ENCODE peak calls at places on chromosomes 2 and 18, in four cellular contexts. Y is progenitor cell of endocrine pancreas, H is A549, U is heart left ventricle. W is an unnamed sample.

GRCh38 chr2:5694016-5694690 is 2.0 kb downstream of the SOX11 start:
- DNase-seq in Y (no peak), H (no peak), U (no peak), W (peak)

GRCh38 chr2:212595036-212595654 is 56.5 kb upstream of the ERBB4 start:
- DNase-seq in Y (no peak), H (peak), U (no peak), W (no peak)

GRCh38 chr18:8389391-8390340 is 219.6 kb upstream of the RAB12 start:
- DNase-seq in Y (peak), H (peak), U (no peak), W (peak)

GRCh38 chr18:57869228-57869627 is 66.1 kb upstream of the ATP8B1 start:
- DNase-seq in Y (no peak), H (no peak), U (no peak), W (no peak)

GRCh38 chr2:24359701-24360049 is 661 bp downstream of the ITSN2 start:
- DNase-seq in Y (no peak), H (no peak), U (no peak), W (peak)

GRCh38 chr2:65722028-65722427 is 289.6 kb upstream of the SPRED2 start:
- DNase-seq in Y (peak), H (peak), U (peak), W (peak)

GRCh38 chr18:57743008-57743407 is 60.1 kb downstream of the ATP8B1 start:
- DNase-seq in Y (no peak), H (no peak), U (no peak), W (no peak)

GRCh38 chr2:165833156-165833555 is 39.1 kb upstream of the GALNT3 start:
- DNase-seq in Y (no peak), H (no peak), U (no peak), W (no peak)

GRCh38 chr2:20231159-20231558 is 6.2 kb upstream of the SDC1 start:
- DNase-seq in Y (no peak), H (no peak), U (no peak), W (no peak)

GRCh38 chr2:202508686-202509085 is 126.1 kb upstream of the FAM117B start:
- DNase-seq in Y (no peak), H (no peak), U (no peak), W (no peak)

GRCh38 chr18:14974576-14974975 is 226.6 kb downstream of the ANKRD30B start:
- DNase-seq in Y (no peak), H (no peak), U (no peak), W (no peak)

GRCh38 chr2:174442546-174443510 is 44.0 kb downstream of the GPR155 start:
- DNase-seq in Y (no peak), H (peak), U (no peak), W (no peak)

GRCh38 chr2:113201496-113202304 is 27.9 kb downstream of the PSD4 start:
- DNase-seq in Y (no peak), H (no peak), U (no peak), W (no peak)

GRCh38 chr18:57286949-57287348 is 65.4 kb upstream of the ST8SIA3 start:
- DNase-seq in Y (no peak), H (no peak), U (no peak), W (no peak)

GRCh38 chr2:38601463-38602135 is 1.1 kb downstream of the HNRNPLL start:
- DNase-seq in Y (no peak), H (no peak), U (no peak), W (no peak)

GRCh38 chr2:135072125-135072997 is 20.3 kb downstream of the RAB3GAP1 start:
- DNase-seq in Y (no peak), H (peak), U (no peak), W (no peak)

GRCh38 chr2:8535821-8536685 is 145.8 kb upstream of the ID2 start:
- DNase-seq in Y (no peak), H (no peak), U (no peak), W (no peak)

GRCh38 chr2:219073413-219074129 is 12.8 kb upstream of the IHH start:
- DNase-seq in Y (no peak), H (peak), U (no peak), W (peak)

GRCh38 chr18:26549103-26549485 is 741 bp upstream of the KCTD1 start:
- DNase-seq in Y (peak), H (peak), U (peak), W (no peak)

GRCh38 chr2:88832256-88832991 is 141.0 kb downstream of the RPIA start:
- DNase-seq in Y (no peak), H (no peak), U (no peak), W (no peak)

GRCh38 chr2:5482929-5483331 is 209.3 kb upstream of the SOX11 start:
- DNase-seq in Y (no peak), H (no peak), U (no peak), W (no peak)

GRCh38 chr2:50492452-50492851 is 539.5 kb downstream of the NRXN1 start:
- DNase-seq in Y (peak), H (peak), U (no peak), W (peak)

GRCh38 chr2:140997997-140998396 is 1132.8 kb downstream of the LRP1B start:
- DNase-seq in Y (no peak), H (no peak), U (no peak), W (no peak)

GRCh38 chr2:203688798-203689197 is 17.6 kb upstream of the CD28 start:
- DNase-seq in Y (no peak), H (no peak), U (peak), W (no peak)

GRCh38 chr18:49431563-49431962 is 28.9 kb downstream of the DYM start:
- DNase-seq in Y (no peak), H (no peak), U (no peak), W (no peak)

GRCh38 chr18:2821695-2822094 is 25.1 kb upstream of the EMILIN2 start:
- DNase-seq in Y (no peak), H (no peak), U (no peak), W (no peak)

GRCh38 chr2:47594656-47595055 is 188.3 kb upstream of the MSH6 start:
- DNase-seq in Y (no peak), H (no peak), U (no peak), W (no peak)

GRCh38 chr2:138713509-138713908 is 66.7 kb downstream of the NXPH2 start:
- DNase-seq in Y (no peak), H (no peak), U (no peak), W (no peak)

GRCh38 chr2:50401772-50402653 is 629.9 kb downstream of the NRXN1 start:
- DNase-seq in Y (peak), H (peak), U (no peak), W (peak)

GRCh38 chr2:240538031-240538780 is 19.6 kb downstream of the ANKMY1 start:
- DNase-seq in Y (no peak), H (no peak), U (no peak), W (no peak)

GRCh38 chr2:69499966-69500365 is 62.7 kb upstream of the NFU1 start:
- DNase-seq in Y (no peak), H (no peak), U (no peak), W (no peak)

GRCh38 chr2:94759211-94759610 is 112.0 kb upstream of the TEKT4 start:
- DNase-seq in Y (no peak), H (peak), U (no peak), W (peak)

GRCh38 chr2:84841577-84841976 is 39.3 kb downstream of the TRABD2A start:
- DNase-seq in Y (no peak), H (no peak), U (no peak), W (no peak)

GRCh38 chr2:28009732-28010131 is 119.2 kb downstream of the BABAM2 start:
- DNase-seq in Y (no peak), H (no peak), U (no peak), W (no peak)

GRCh38 chr2:44397447-44397846 is 35.7 kb downstream of the CAMKMT start:
- DNase-seq in Y (no peak), H (no peak), U (no peak), W (no peak)

GRCh38 chr2:44398243-44398897 is 36.6 kb downstream of the CAMKMT start:
- DNase-seq in Y (no peak), H (no peak), U (no peak), W (no peak)

GRCh38 chr2:44389895-44390294 is 28.1 kb downstream of the CAMKMT start:
- DNase-seq in Y (no peak), H (no peak), U (no peak), W (no peak)

GRCh38 chr2:44388877-44389276 is 27.1 kb downstream of the CAMKMT start:
- DNase-seq in Y (no peak), H (no peak), U (no peak), W (no peak)

DNA sequence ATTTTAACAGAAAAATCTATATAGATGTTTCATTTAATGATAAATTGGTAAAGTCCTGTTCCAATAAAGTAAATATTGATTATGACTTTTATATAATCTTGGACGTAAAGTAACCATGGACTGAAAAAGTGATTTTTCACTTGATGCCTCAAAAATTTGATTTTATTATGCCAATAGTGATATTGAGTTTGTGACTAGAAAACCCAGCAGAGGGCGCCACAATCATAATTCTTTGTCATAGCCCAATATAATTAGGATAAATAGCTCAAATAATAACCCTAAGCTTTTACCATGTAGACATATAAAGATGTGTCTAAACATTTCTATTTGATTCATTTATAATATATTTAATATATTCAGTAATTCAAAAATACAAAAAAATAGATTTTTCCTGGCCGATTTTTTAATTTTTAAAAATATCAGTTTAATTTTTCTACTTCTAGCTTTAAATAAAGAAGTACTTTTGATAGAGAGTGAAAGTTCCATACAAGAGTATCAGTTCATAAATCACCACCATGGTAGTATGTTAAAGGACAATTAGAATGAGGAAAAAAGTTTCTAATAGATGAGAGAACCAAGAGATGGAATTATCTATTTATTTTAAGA is 30.7 kb downstream of the CAMKMT start:
- DNase-seq in Y (peak), H (peak), U (no peak), W (peak)
- TF ChIP-seq CTCF in Y (peak), H (peak), U (peak), W (peak)

GRCh38 chr2:953975-954686 is 3.5 kb downstream of the SNTG2 start:
- DNase-seq in Y (no peak), H (peak), U (no peak), W (no peak)
- TF ChIP-seq CTCF in Y (peak), H (peak), U (peak), W (no peak)

GRCh38 chr2:120140866-120141265 is 82.3 kb downstream of the TMEM185B start:
- DNase-seq in Y (no peak), H (no peak), U (no peak), W (no peak)

GRCh38 chr2:120148669-120149068 is 74.5 kb downstream of the TMEM185B start:
- DNase-seq in Y (no peak), H (no peak), U (no peak), W (no peak)

GRCh38 chr2:120148229-120148628 is 75.0 kb downstream of the TMEM185B start:
- DNase-seq in Y (no peak), H (no peak), U (no peak), W (no peak)

GRCh38 chr2:120142528-120143261 is 80.5 kb downstream of the TMEM185B start:
- DNase-seq in Y (no peak), H (no peak), U (no peak), W (no peak)
- TF ChIP-seq CTCF in Y (no peak), H (no peak), U (no peak), W (no peak)

GRCh38 chr18:78031589-78031988 is 781.9 kb downstream of the GALR1 start:
- DNase-seq in Y (no peak), H (no peak), U (no peak), W (no peak)
- TF ChIP-seq CTCF in Y (no peak), H (no peak), U (no peak), W (no peak)

GRCh38 chr2:74575320-74575719 is 20.8 kb downstream of the DOK1 start:
- DNase-seq in Y (no peak), H (no peak), U (no peak), W (no peak)

GRCh38 chr2:74577448-74577847 is 22.9 kb downstream of the DOK1 start:
- DNase-seq in Y (no peak), H (no peak), U (no peak), W (no peak)

GRCh38 chr2:74578476-74578875 is 24.0 kb downstream of the DOK1 start:
- DNase-seq in Y (no peak), H (no peak), U (no peak), W (no peak)

GRCh38 chr2:74576151-74576755 is 21.7 kb downstream of the DOK1 start:
- DNase-seq in Y (no peak), H (no peak), U (no peak), W (no peak)

DNA sequence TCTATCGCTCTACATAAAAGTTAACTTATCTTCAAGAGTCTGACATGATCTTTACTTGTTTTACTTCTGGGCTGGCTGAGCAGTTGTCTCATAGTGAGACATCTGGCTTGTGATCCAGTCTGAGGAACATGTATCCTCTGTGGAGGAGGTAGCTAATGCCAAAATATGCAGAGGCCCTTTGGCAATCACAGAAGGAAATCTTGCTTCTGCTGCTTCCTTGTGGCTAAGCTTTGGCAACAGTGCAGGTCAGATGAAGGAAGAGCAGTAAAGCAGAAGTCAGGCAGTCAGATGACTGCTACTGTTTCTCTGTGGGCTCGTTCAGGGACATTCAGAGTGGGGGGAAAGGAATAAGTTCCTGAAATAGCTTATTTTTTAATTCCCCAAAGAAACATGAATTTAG is 22.3 kb downstream of the DOK1 start:
- DNase-seq in Y (no peak), H (no peak), U (no peak), W (no peak)
- TF ChIP-seq CTCF in Y (no peak), H (no peak), U (no peak), W (no peak)

GRCh38 chr18:36658611-36659010 is 170.2 kb downstream of the TPGS2 start:
- DNase-seq in Y (no peak), H (no peak), U (no peak), W (no peak)
- TF ChIP-seq CTCF in Y (no peak), H (no peak), U (no peak), W (no peak)

GRCh38 chr2:180991820-180992219 is 11.4 kb downstream of the UBE2E3 start:
- DNase-seq in Y (no peak), H (no peak), U (no peak), W (no peak)

GRCh38 chr2:180992994-180993393 is 12.6 kb downstream of the UBE2E3 start:
- DNase-seq in Y (no peak), H (no peak), U (no peak), W (no peak)

GRCh38 chr2:180990337-180990736 is 9.9 kb downstream of the UBE2E3 start:
- DNase-seq in Y (no peak), H (no peak), U (no peak), W (no peak)

GRCh38 chr2:180990794-180991193 is 10.4 kb downstream of the UBE2E3 start:
- DNase-seq in Y (no peak), H (no peak), U (no peak), W (no peak)

GRCh38 chr2:180991361-180991760 is 11.0 kb downstream of the UBE2E3 start:
- DNase-seq in Y (no peak), H (no peak), U (no peak), W (no peak)
- TF ChIP-seq CTCF in Y (peak), H (no peak), U (no peak), W (peak)

W was measured in endothelial cell.